ENCODE peak calls at places on chromosomes 11 and 22, in five cellular contexts. R, E, V, A and H are unnamed samples.

GRCh38 chr22:50446708-50447575 is 27.9 kb downstream of the SBF1 start:
- DNase-seq in R (no peak), E (no peak), V (no peak), A (no peak), H (no peak)

GRCh38 chr11:59224419-59224928 is 11.7 kb upstream of the MPEG1 start:
- DNase-seq in R (no peak), E (no peak), V (no peak), A (no peak), H (no peak)

GRCh38 chr11:68632802-68633201 is 51.5 kb upstream of the GAL start:
- DNase-seq in R (no peak), E (peak; percentile 87), V (peak; percentile 49), A (no peak), H (no peak)

GRCh38 chr11:115267871-115268270 is 236.3 kb downstream of the CADM1 start:
- DNase-seq in R (no peak), E (no peak), V (no peak), A (peak; percentile 17), H (no peak)

GRCh38 chr11:130601141-130601540 is 152.7 kb downstream of the ADAMTS15 start:
- DNase-seq in R (no peak), E (peak; percentile 29), V (peak; percentile 82), A (peak; percentile 51), H (no peak)

GRCh38 chr11:78061921-78062311 is 1.7 kb upstream of the THRSP start:
- DNase-seq in R (no peak), E (no peak), V (peak; percentile 73), A (peak; percentile 28), H (no peak)

GRCh38 chr22:36454916-36455570 is 26.4 kb downstream of the TXN2 start:
- DNase-seq in R (peak; percentile 97), E (peak; percentile 99), V (peak; percentile 91), A (peak; percentile 93), H (no peak)

GRCh38 chr11:9754041-9754471 is 90.2 kb downstream of the SWAP70 start:
- DNase-seq in R (no peak), E (no peak), V (peak; percentile 41), A (no peak), H (no peak)

GRCh38 chr11:24635588-24636290 is 138.9 kb downstream of the LUZP2 start:
- DNase-seq in R (no peak), E (no peak), V (no peak), A (no peak), H (no peak)

DNA sequence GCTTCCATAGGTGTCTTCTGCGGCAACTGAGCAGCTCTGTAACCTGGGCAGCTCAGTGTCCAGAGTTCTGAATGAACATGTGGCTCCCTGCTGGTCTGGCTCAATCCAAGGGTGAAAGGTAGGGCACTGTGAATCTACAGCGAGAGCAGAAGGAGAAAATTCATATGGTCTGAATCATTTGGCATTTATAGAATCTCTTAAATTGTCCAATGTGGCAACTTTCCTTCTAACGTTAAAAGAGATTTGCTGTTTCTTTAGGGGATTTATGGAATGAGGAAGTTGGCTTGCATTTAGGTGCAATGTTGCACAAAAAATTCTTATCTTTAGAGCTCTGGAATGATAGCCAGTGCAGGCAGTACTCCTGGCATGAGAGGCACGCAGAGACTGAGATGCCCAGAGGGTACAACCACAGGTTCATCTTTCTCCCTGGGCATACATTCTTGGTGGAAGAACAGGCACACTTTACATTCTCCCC is 17.0 kb downstream of the ATXN10 start:
- DNase-seq in R (no peak), E (no peak), V (no peak), A (no peak), H (no peak)
- H3K27ac ChIP-seq in R (peak overlapping the region; percentile 31), E (no peak overlapping the region), V (no peak overlapping the region), A (peak overlapping the region; percentile 70), H (peak overlapping the region; percentile 6)

DNA sequence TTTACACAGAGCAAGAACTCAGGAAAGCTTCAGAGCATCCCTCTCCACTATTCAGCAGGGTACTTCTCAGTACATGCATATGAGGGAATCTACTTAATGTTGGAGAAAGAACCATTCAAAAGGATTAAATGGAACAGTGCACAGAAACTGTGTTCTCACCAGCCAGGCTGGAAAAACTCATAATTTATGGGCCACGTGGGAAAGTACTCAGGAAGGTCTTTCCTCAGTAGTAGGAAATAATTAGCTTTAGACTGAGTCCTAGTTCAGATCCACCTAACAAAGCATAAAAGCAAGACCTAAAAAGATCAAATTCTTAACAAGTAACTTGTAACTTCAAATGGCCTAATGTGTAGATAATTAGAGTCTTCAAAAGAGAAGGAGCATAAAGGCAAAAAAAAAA is 134.0 kb downstream of the FAM76B start:
- DNase-seq in R (no peak), E (no peak), V (no peak), A (no peak), H (no peak)
- H3K4me1 ChIP-seq in R (peaks cover 4% of the 10 kb centered on the region), E (peaks cover 25% of the 10 kb centered on the region), V (no peaks in the 10 kb centered on the region), A (no peaks in the 10 kb centered on the region), H (no peaks in the 10 kb centered on the region)

DNA sequence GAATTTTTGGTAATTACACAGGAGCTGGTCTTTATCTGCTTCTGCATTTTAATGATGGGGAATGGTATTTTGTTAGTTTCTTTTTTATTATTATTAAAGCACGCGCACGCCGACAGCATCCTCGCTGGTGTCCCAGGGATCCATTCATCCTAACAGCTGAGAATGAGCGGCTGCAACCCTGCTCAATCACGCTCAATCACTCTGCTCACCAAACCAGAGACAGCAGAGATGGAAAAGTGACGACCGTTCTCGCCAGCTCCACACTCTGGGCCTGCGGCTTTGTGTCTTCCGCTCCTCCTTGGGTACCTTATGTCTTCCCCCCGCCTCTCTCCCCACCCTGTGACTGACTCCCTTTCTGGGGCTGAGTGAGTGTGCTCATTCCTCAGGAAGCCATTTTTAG is 84.5 kb downstream of the DSCAML1 start:
- DNase-seq in R (peak; percentile 25), E (no peak), V (no peak), A (no peak), H (no peak)
- H3K27ac ChIP-seq in R (no peak overlapping the region), E (no peak overlapping the region), V (no peak overlapping the region), A (no peak overlapping the region), H (no peak overlapping the region)

GRCh38 chr11:20008190-20008801 is 152.0 kb downstream of the DBX1 start:
- DNase-seq in R (no peak), E (no peak), V (peak; percentile 49), A (no peak), H (no peak)
- H3K4me1 ChIP-seq in R (no peaks in the 10 kb centered on the region), E (peaks cover 15% of the 10 kb centered on the region), V (peaks cover 15% of the 10 kb centered on the region), A (no peaks in the 10 kb centered on the region), H (no peaks in the 10 kb centered on the region)

GRCh38 chr11:11115475-11115874 is 237.6 kb downstream of the CSNK2A3 start:
- DNase-seq in R (no peak), E (no peak), V (no peak), A (no peak), H (no peak)
- H3K27ac ChIP-seq in R (no peak overlapping the region), E (no peak overlapping the region), V (no peak overlapping the region), A (no peak overlapping the region), H (no peak overlapping the region)

DNA sequence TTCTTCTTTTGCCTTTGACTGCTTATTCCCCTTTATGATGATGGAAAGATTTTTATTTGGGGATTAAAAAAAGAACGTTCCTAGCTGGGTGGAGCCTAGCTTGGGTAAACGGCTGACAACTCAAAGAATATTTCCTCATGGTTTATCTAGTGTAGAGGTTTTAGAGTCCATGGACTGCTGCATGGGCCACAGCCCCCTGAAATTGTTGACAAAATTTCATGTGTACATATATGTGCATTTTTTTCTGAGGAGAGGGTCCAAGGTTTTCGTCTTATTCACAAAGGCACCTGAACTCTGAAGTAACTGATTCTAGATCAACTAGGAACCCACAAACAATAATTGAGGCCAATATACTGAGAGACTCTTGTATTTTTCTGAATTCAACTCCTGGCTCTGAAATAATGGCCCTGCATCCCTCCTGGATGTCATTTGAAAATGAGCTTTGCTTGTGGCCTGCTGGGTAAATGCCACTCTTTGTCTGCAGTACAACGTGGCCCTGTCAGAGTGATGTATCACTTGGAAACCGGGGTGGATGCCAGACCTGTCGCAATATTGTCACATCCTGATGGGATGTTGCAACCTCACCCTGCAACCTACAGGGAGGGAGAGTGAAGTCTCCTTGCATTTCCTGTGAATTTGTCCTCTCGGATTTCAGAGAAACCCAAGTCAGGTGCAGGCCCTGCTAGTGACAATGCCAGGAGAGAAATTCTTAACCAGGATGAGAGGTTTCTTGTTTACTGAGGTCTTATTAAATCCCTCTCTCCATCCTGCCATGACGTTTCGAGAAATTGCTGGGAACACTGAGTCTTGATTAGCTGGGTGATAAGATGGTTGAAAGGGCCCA is 33.8 kb downstream of the EHF start:
- DNase-seq in R (peak; percentile 88), E (no peak), V (peak; percentile 32), A (peak; percentile 92), H (peak; percentile 86)
- H3K4me1 ChIP-seq in R (peaks cover 32% of the 10 kb centered on the region), E (peaks cover 31% of the 10 kb centered on the region), V (no peaks in the 10 kb centered on the region), A (peaks cover 15% of the 10 kb centered on the region), H (peaks cover 32% of the 10 kb centered on the region)

GRCh38 chr22:42906605-42907338 is 49.7 kb upstream of the ARFGAP3 start:
- DNase-seq in R (no peak), E (no peak), V (peak; percentile 15), A (no peak), H (no peak)

GRCh38 chr22:42910221-42910942 is 53.3 kb upstream of the ARFGAP3 start:
- DNase-seq in R (no peak), E (no peak), V (no peak), A (no peak), H (no peak)

GRCh38 chr22:42909363-42910058 is 52.4 kb upstream of the ARFGAP3 start:
- DNase-seq in R (no peak), E (no peak), V (no peak), A (no peak), H (no peak)

GRCh38 chr22:42907404-42908081 is 50.5 kb upstream of the ARFGAP3 start:
- DNase-seq in R (no peak), E (no peak), V (no peak), A (no peak), H (no peak)

GRCh38 chr22:42908082-42908746 is 51.1 kb upstream of the ARFGAP3 start:
- DNase-seq in R (no peak), E (peak; percentile 27), V (no peak), A (no peak), H (no peak)
- H3K27ac ChIP-seq in R (peak overlapping the region; percentile 19), E (no peak overlapping the region), V (no peak overlapping the region), A (peak overlapping the region; percentile 19), H (peak overlapping the region; percentile 51)